ENCODE peak calls at places on chromosome 14, in ten cellular contexts. S is mammary epithelial cell, A is GM23338, W is GM23248, H is keratinocyte, K is HCT116, M is PC-3, X is hepatocyte, Y is endothelial cell of umbilical vein, R is neural progenitor cell. I is an unnamed sample.

GRCh38 chr14:22379727-22380126 is 209.3 kb downstream of the DAD1 start:
- DNase-seq in A (no peak), X (no peak), R (no peak), M (peak), Y (no peak), W (peak), H (no peak), K (no peak), S (no peak), I (no peak)

GRCh38 chr14:68522510-68523325 is 270.1 kb downstream of the ZFP36L1 start:
- DNase-seq in R (peak), X (no peak), Y (no peak), K (no peak), A (no peak), M (no peak), S (no peak), H (no peak), W (peak), I (peak)

GRCh38 chr14:34479694-34480093 is 17.7 kb upstream of the SPTSSA start:
- DNase-seq in K (no peak), H (no peak), X (no peak), W (no peak), S (no peak), A (no peak), Y (no peak), R (no peak), M (no peak), I (no peak)

GRCh38 chr14:96187216-96188050 is 17.2 kb upstream of the BDKRB2 start:
- DNase-seq in Y (no peak), K (no peak), M (no peak), S (no peak), R (no peak), W (no peak), A (no peak), X (no peak), H (no peak), I (no peak)

GRCh38 chr14:88168498-88169165 is 154.4 kb downstream of the KCNK10 start:
- DNase-seq in S (peak), Y (peak), A (peak), K (no peak), R (peak), H (no peak), M (peak), X (peak), W (peak), I (peak)

GRCh38 chr14:100653409-100653808 is 66.2 kb upstream of the BEGAIN start:
- DNase-seq in A (peak), M (no peak), X (no peak), W (no peak), S (no peak), K (no peak), R (peak), Y (no peak), H (no peak), I (peak)

GRCh38 chr14:94769413-94770250 is at the start of gene GSC:
- DNase-seq in H (no peak), A (peak), X (peak), M (peak), R (peak), K (no peak), Y (peak), W (peak), S (peak), I (peak)

GRCh38 chr14:97267509-97267908 is 470.3 kb downstream of the VRK1 start:
- DNase-seq in H (no peak), K (peak), R (no peak), X (no peak), A (no peak), W (peak), S (no peak), Y (no peak), M (peak), I (no peak)

GRCh38 chr14:90521121-90521929 is 124.5 kb downstream of the CALM1 start:
- DNase-seq in H (no peak), A (no peak), Y (no peak), M (no peak), R (no peak), K (no peak), X (no peak), W (peak), S (no peak), I (peak)

GRCh38 chr14:68232643-68233055 is 413.1 kb downstream of the RAD51B start:
- DNase-seq in S (peak), H (peak), R (no peak), W (peak), M (peak), K (peak), A (no peak), Y (peak), X (peak), I (peak)

GRCh38 chr14:77242752-77243151 is 28.3 kb downstream of the NGB start:
- DNase-seq in K (no peak), A (no peak), S (no peak), W (no peak), H (no peak), R (no peak), Y (no peak), M (no peak), X (no peak), I (no peak)

GRCh38 chr14:102363182-102363952 is 626 bp downstream of the TECPR2 start:
- DNase-seq in X (peak), K (no peak), M (peak), W (peak), R (peak), A (peak), Y (peak), S (peak), H (peak), I (peak)

GRCh38 chr14:68544150-68544892 is 248.5 kb downstream of the ZFP36L1 start:
- DNase-seq in W (peak), X (no peak), R (no peak), A (no peak), H (peak), Y (peak), M (peak), K (no peak), S (peak), I (peak)

GRCh38 chr14:105486333-105486973 is at the start of gene CRIP1:
- DNase-seq in S (no peak), Y (no peak), W (no peak), M (no peak), X (no peak), R (no peak), K (no peak), A (no peak), H (no peak), I (no peak)

GRCh38 chr14:69574266-69574953 is at the start of gene CCDC177:
- DNase-seq in X (peak), Y (peak), S (peak), A (peak), K (peak), R (peak), W (peak), H (no peak), M (peak), I (peak)

GRCh38 chr14:100531591-100532121 is 55.6 kb downstream of the BEGAIN start:
- DNase-seq in W (no peak), A (no peak), Y (no peak), H (no peak), K (no peak), X (peak), M (no peak), R (no peak), S (no peak), I (no peak)

GRCh38 chr14:49892301-49892635 is 614 bp upstream of the ARF6 start:
- DNase-seq in M (peak), K (no peak), Y (peak), H (no peak), S (peak), W (peak), A (peak), R (no peak), X (peak), I (peak)

GRCh38 chr14:78153069-78153351 is 17.2 kb upstream of the NRXN3 start:
- DNase-seq in Y (no peak), H (no peak), W (peak), R (no peak), M (peak), K (no peak), A (no peak), S (no peak), X (no peak), I (peak)

GRCh38 chr14:34722723-34723545 is 8.5 kb upstream of the CFL2 start:
- DNase-seq in S (peak), A (peak), H (no peak), M (peak), W (peak), R (peak), X (peak), Y (peak), K (peak), I (peak)

GRCh38 chr14:30935445-30935844 is 61.1 kb downstream of the COCH start:
- DNase-seq in Y (no peak), S (peak), H (no peak), M (peak), A (no peak), R (no peak), X (no peak), K (no peak), W (peak), I (no peak)

GRCh38 chr14:61563880-61564622 is 131.3 kb upstream of the HIF1A start:
- DNase-seq in X (no peak), Y (no peak), W (no peak), S (no peak), H (no peak), A (no peak), M (no peak), R (no peak), K (no peak), I (no peak)

GRCh38 chr14:30928462-30928861 is 54.1 kb downstream of the COCH start:
- DNase-seq in W (peak), X (no peak), H (no peak), A (no peak), R (no peak), M (no peak), K (no peak), S (no peak), Y (no peak), I (no peak)

GRCh38 chr14:95652690-95653089 is 33.5 kb upstream of the TCL1B start:
- DNase-seq in Y (no peak), S (no peak), K (no peak), W (no peak), R (no peak), H (no peak), X (no peak), M (no peak), A (no peak), I (no peak)

GRCh38 chr14:90060312-90060964 is 1.4 kb upstream of the KCNK13 start:
- DNase-seq in H (no peak), X (peak), M (peak), Y (peak), R (peak), S (peak), W (peak), A (peak), K (peak), I (peak)

GRCh38 chr14:106318700-106319099 is 792.3 kb downstream of the TMEM121 start:
- DNase-seq in H (no peak), W (no peak), S (no peak), R (no peak), K (no peak), A (no peak), X (no peak), Y (no peak), M (no peak), I (peak)

GRCh38 chr14:38138581-38139138 is 69.0 kb upstream of the SSTR1 start:
- DNase-seq in M (peak), W (peak), H (no peak), A (no peak), X (no peak), Y (no peak), S (no peak), R (no peak), K (no peak), I (peak)

GRCh38 chr14:21192875-21193535 is 37.1 kb upstream of the OR5AU1 start:
- DNase-seq in R (no peak), Y (no peak), K (no peak), A (no peak), H (no peak), W (peak), M (no peak), X (no peak), S (no peak), I (no peak)

GRCh38 chr14:58465425-58465824 is 37.9 kb downstream of the KIAA0586 start:
- DNase-seq in A (no peak), S (peak), W (peak), X (peak), K (no peak), H (no peak), M (peak), R (no peak), Y (peak), I (no peak)

GRCh38 chr14:106883218-106883692 is 1356.9 kb downstream of the TMEM121 start:
- DNase-seq in K (no peak), S (no peak), Y (no peak), X (no peak), A (peak), M (peak), W (peak), R (no peak), H (no peak), I (peak)

GRCh38 chr14:61889914-61890351 is 127.7 kb downstream of the SNAPC1 start:
- DNase-seq in H (no peak), W (no peak), X (no peak), S (no peak), A (peak), K (no peak), M (no peak), R (no peak), Y (no peak), I (no peak)

GRCh38 chr14:105879867-105880561 is 353.6 kb downstream of the TMEM121 start:
- DNase-seq in H (no peak), S (no peak), W (no peak), K (no peak), R (no peak), M (no peak), X (no peak), Y (no peak), A (no peak), I (no peak)

GRCh38 chr14:92514844-92515509 is 1.4 kb downstream of the RIN3 start:
- DNase-seq in K (no peak), S (no peak), A (no peak), X (no peak), Y (no peak), W (peak), H (no peak), M (no peak), R (no peak), I (no peak)

GRCh38 chr14:92513966-92514843 is 624 bp downstream of the RIN3 start:
- DNase-seq in A (peak), S (no peak), Y (peak), M (no peak), W (peak), H (no peak), R (peak), K (no peak), X (peak), I (no peak)

GRCh38 chr14:92516344-92516965 is 2.9 kb downstream of the RIN3 start:
- DNase-seq in X (no peak), W (no peak), R (no peak), Y (no peak), K (no peak), A (no peak), S (no peak), H (no peak), M (no peak), I (no peak)

GRCh38 chr14:92516966-92517350 is 3.4 kb downstream of the RIN3 start:
- DNase-seq in R (no peak), K (no peak), H (no peak), A (no peak), Y (no peak), M (no peak), X (no peak), W (no peak), S (no peak), I (no peak)

DNA sequence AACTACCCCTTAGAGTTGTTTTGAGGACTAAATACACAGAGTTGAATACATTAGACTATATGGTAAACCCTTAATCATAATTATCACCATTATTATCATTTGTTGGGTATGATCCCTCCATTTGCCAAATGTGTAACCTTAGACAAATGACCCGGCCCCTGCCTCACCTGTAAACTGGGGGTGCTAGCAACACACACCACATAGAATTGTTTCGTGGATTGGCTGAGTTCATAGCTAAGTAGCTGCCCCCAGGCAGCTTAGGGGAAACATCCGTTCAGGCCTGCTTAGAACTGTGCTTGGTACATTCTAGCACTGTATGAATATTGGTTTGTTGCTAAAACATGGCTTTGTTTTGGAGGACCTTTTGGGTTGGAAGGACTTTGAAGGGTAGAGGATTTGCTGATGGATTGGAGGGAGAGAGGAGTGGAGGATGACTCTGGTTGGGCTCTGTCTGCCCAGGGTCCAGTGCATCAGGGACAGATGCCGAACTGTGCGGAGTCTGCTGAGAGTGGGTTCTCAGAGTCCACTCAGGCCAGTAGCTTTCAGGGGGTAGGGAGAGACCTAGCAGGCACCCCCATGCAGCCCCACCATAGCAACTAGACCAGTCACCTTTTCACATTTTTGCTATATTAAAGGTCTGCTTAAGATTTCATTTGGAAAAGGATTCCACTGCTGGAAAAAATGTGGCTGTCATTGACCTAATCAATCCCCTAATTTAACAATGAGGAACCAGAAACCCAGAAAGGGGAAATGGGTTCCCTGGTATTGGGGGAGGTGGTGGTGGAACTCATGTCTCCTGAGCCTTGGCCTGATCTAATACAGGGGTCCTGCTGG is 2.1 kb downstream of the RIN3 start:
- DNase-seq in X (no peak), A (no peak), W (no peak), Y (no peak), S (no peak), R (no peak), H (no peak), M (no peak), K (no peak), I (no peak)
- H3K27ac ChIP-seq in X (no peak), A (no peak), W (no peak), Y (no peak), S (no peak), R (no peak), H (no peak), M (no peak), K (no peak), I (no peak)

GRCh38 chr14:26870722-26871121 is 272.9 kb upstream of the NOVA1 start:
- DNase-seq in S (no peak), Y (no peak), W (no peak), R (no peak), X (no peak), K (no peak), M (no peak), H (no peak), A (no peak), I (no peak)

GRCh38 chr14:26866741-26867140 is 268.9 kb upstream of the NOVA1 start:
- DNase-seq in Y (no peak), A (no peak), W (no peak), K (no peak), R (no peak), H (no peak), S (no peak), X (no peak), M (no peak), I (no peak)

GRCh38 chr14:26863736-26864135 is 265.9 kb upstream of the NOVA1 start:
- DNase-seq in S (no peak), M (peak), K (no peak), A (no peak), Y (peak), W (peak), X (no peak), H (no peak), R (no peak), I (no peak)

GRCh38 chr14:26870096-26870495 is 272.3 kb upstream of the NOVA1 start:
- DNase-seq in Y (no peak), W (no peak), S (no peak), R (no peak), K (no peak), M (no peak), H (no peak), X (no peak), A (no peak), I (no peak)

GRCh38 chr14:26867171-26867757 is 269.4 kb upstream of the NOVA1 start:
- DNase-seq in Y (no peak), K (no peak), S (no peak), A (peak), X (peak), R (peak), H (no peak), M (peak), W (peak), I (no peak)
- TF ChIP-seq EZH2 in Y (no peak), K (no peak), S (no peak), A (no peak), X (no peak), R (no peak), H (no peak), M (no peak), W (no peak), I (no peak)

GRCh38 chr14:24250354-24250753 is 7.9 kb upstream of the TINF2 start:
- DNase-seq in R (no peak), S (no peak), X (no peak), H (no peak), K (no peak), A (no peak), M (no peak), Y (no peak), W (no peak), I (no peak)
- H3K27ac ChIP-seq in R (no peak), S (no peak), X (no peak), H (no peak), K (no peak), A (no peak), M (no peak), Y (no peak), W (no peak), I (no peak)

GRCh38 chr14:71933026-71933587 is 878 bp downstream of the RGS6 start:
- DNase-seq in S (peak), R (peak), M (no peak), X (peak), K (no peak), W (peak), A (peak), Y (no peak), H (no peak), I (peak)

GRCh38 chr14:71932229-71932951 is at the start of gene RGS6:
- DNase-seq in K (peak), Y (no peak), R (peak), A (peak), M (peak), H (no peak), W (peak), S (peak), X (peak), I (peak)

GRCh38 chr14:71931492-71932228 is 569 bp upstream of the RGS6 start:
- DNase-seq in Y (no peak), X (no peak), M (no peak), H (no peak), K (no peak), R (peak), A (no peak), S (no peak), W (peak), I (peak)
- TF ChIP-seq EZH2 in Y (peak), X (no peak), M (no peak), H (peak), K (no peak), R (peak), A (no peak), S (no peak), W (no peak), I (peak)

DNA sequence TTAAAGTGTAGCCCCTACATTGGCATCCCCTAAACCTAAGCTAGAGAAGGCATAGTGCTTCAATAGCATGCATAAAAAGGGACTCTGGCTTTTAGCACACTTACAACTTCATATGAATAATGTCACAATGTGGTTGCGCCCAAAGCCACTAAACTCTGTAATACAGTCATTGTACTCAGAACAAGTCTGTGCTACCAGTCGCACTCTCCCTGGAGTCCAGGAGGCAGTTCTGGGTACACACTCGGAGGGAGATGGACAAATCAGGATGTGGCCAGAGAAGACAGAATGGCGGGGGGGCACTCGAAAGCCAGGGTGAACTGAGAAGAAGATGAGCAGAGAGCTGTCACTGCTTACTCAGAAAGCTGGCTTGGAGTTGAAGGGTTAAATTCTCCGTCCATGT is 10.6 kb downstream of the SAMD4A start:
- DNase-seq in A (no peak), S (no peak), W (no peak), R (no peak), M (no peak), H (no peak), X (no peak), K (no peak), Y (no peak), I (no peak)
- H3K27ac ChIP-seq in A (no peak), S (no peak), W (no peak), R (no peak), M (no peak), H (no peak), X (peak), K (no peak), Y (no peak), I (no peak)

GRCh38 chr14:75428230-75429104 is 645 bp downstream of the JDP2 start:
- DNase-seq in K (no peak), Y (no peak), S (peak), X (peak), H (no peak), R (no peak), A (peak), M (no peak), W (peak), I (no peak)
- TF ChIP-seq EZH2 in K (no peak), Y (no peak), S (no peak), X (no peak), H (no peak), R (peak), A (no peak), M (no peak), W (no peak), I (no peak)